ENCODE peak calls at places on chromosome 4, in seven cellular contexts. B is progenitor cell of endocrine pancreas; D is H1; R is Calu3; E is fibroblast of mammary gland; P is CD4-positive, alpha-beta T cell; T is fibroblast of lung. C is an unnamed sample.

GRCh38 chr4:55854132-55854531 is 684 bp downstream of the EXOC1 start:
- DNase-seq in T (no peak), E (no peak), D (no peak), B (no peak), P (no peak), R (no peak), C (no peak)

GRCh38 chr4:74675673-74676279 is 118.5 kb downstream of the BTC start:
- DNase-seq in R (peak), P (no peak), T (peak), D (no peak), E (peak), B (peak), C (no peak)

GRCh38 chr4:42327323-42327722 is 70.0 kb upstream of the SHISA3 start:
- DNase-seq in T (no peak), E (no peak), D (no peak), B (no peak), P (no peak), R (no peak), C (no peak)

GRCh38 chr4:1417522-1418390 is 11.5 kb upstream of the NKX1-1 start:
- DNase-seq in B (no peak), E (no peak), T (no peak), R (no peak), P (no peak), D (peak), C (peak)

GRCh38 chr4:19358015-19358414 is 893.7 kb upstream of the SLIT2 start:
- DNase-seq in B (no peak), T (peak), R (no peak), D (no peak), P (no peak), E (peak), C (no peak)

GRCh38 chr4:39620551-39620950 is 18.1 kb downstream of the SMIM14 start:
- DNase-seq in P (no peak), T (no peak), E (peak), B (no peak), D (no peak), R (no peak), C (no peak)

GRCh38 chr4:28557755-28558154 is 1697.1 kb downstream of the STIM2 start:
- DNase-seq in R (no peak), E (peak), D (no peak), P (no peak), T (peak), B (no peak), C (no peak)

GRCh38 chr4:7412586-7412975 is 22.1 kb downstream of the PSAPL1 start:
- DNase-seq in B (no peak), R (no peak), D (peak), E (no peak), T (no peak), P (peak), C (peak)

GRCh38 chr4:41442818-41443217 is 95.1 kb upstream of the LIMCH1 start:
- DNase-seq in E (no peak), D (no peak), P (no peak), R (no peak), T (no peak), B (no peak), C (no peak)

GRCh38 chr4:89704651-89705395 is 132.1 kb downstream of the SNCA start:
- DNase-seq in R (no peak), B (no peak), D (no peak), T (no peak), E (no peak), P (no peak), C (no peak)

GRCh38 chr4:4216668-4217067 is 10.1 kb downstream of the OTOP1 start:
- DNase-seq in B (no peak), R (no peak), D (no peak), T (no peak), P (no peak), E (peak), C (no peak)

GRCh38 chr4:54837576-54838140 is 179.9 kb downstream of the KIT start:
- DNase-seq in E (peak), R (no peak), D (no peak), B (no peak), T (peak), P (no peak), C (no peak)

GRCh38 chr4:128379860-128380259 is 92.2 kb upstream of the PGRMC2 start:
- DNase-seq in P (no peak), D (peak), R (peak), E (peak), B (no peak), T (peak), C (no peak)

GRCh38 chr4:125338814-125339213 is 24.1 kb downstream of the FAT4 start:
- DNase-seq in T (no peak), P (no peak), B (no peak), D (no peak), E (no peak), R (no peak), C (no peak)

GRCh38 chr4:123976285-123976684 is 579.7 kb downstream of the SPRY1 start:
- DNase-seq in B (no peak), E (peak), T (peak), P (no peak), D (no peak), R (no peak), C (no peak)

GRCh38 chr4:113179996-113180395 is 130.5 kb downstream of the ANK2 start:
- DNase-seq in R (no peak), B (no peak), T (peak), P (no peak), E (peak), D (no peak), C (no peak)

GRCh38 chr4:8428288-8429097 is 12.0 kb downstream of the ACOX3 start:
- DNase-seq in B (peak), P (peak), E (peak), D (peak), T (peak), R (peak), C (peak)
- TF ChIP-seq CTCF in B (peak), P (no peak), E (peak), D (peak), T (peak), R (peak), C (peak)

DNA sequence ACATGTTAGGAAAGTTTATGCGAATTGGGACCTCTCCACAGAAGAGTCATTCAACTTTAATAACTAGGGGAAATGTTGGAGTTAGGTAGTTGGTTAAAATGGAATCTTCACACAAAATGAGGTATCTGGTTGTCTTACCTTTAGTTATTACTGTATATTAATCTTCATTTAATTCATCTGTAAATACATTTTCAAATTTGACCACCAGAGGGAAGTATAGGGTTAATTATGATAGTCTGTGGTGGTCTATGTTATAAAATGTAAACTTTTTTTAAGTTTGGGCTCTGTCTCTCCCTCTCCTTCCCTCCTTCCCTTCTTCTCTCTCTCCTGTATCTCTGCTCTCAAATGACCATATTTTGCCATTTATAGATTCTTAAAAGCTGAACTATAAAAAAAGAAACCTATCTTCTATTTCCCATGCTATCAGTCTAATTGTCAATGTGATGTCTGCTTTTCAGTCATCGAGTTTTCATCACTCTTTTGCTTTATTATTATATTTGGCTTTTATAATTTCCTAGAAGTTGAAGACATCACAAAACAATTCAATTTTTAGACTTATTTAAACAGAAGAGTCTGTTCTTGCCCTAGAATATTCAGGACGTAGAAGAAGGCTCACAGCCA is 49.8 kb downstream of the TMEM144 start:
- DNase-seq in T (peak), B (no peak), E (peak), P (no peak), R (no peak), D (no peak), C (no peak)
- TF ChIP-seq CTCF in T (no peak), B (peak), E (peak), P (no peak), R (no peak), D (peak), C (peak)

GRCh38 chr4:172596206-172596605 is 572.4 kb upstream of the GALNT7 start:
- DNase-seq in R (no peak), B (no peak), D (no peak), E (no peak), T (no peak), P (no peak), C (no peak)

GRCh38 chr4:172599554-172599953 is 569.1 kb upstream of the GALNT7 start:
- DNase-seq in B (no peak), P (no peak), R (no peak), E (no peak), T (no peak), D (no peak), C (no peak)

GRCh38 chr4:172601195-172601594 is 567.4 kb upstream of the GALNT7 start:
- DNase-seq in P (no peak), T (no peak), B (no peak), E (no peak), R (no peak), D (no peak), C (no peak)
- TF ChIP-seq CTCF in P (no peak), T (no peak), B (no peak), E (no peak), R (no peak), D (no peak), C (no peak)

DNA sequence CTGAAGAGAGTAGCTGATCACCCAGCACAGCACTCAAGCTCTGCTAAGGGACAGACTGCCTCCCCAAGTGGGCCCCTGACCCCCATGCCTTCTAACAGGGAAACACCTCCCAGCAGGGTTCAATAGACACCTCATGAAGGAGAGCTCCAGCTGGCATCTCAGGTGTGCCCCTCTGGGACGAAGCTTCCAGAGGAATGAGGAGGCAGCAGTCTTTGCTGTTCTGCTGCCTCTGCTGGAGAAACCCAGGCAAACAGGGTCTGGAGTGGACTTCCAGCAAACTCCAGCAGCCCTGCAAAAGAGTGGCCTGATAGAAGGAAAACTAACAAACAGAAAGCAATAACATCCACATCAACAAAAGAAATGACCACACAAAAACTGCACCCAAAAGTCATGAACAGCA is 412.8 kb downstream of the PRDM5 start:
- DNase-seq in R (no peak), P (no peak), E (no peak), B (no peak), D (no peak), T (no peak), C (no peak)
- TF ChIP-seq CTCF in R (no peak), P (no peak), E (no peak), B (no peak), D (no peak), T (no peak), C (no peak)

GRCh38 chr4:170025523-170026252 is 507 bp downstream of the MFAP3L start:
- DNase-seq in P (peak), D (peak), B (peak), R (peak), E (peak), T (peak), C (no peak)
- TF ChIP-seq CTCF in P (no peak), D (no peak), B (no peak), R (no peak), E (no peak), T (no peak), C (no peak)

GRCh38 chr4:138869165-138869564 is 146.4 kb upstream of the NOCT start:
- DNase-seq in B (no peak), E (no peak), T (peak), D (no peak), R (no peak), P (no peak), C (no peak)
- TF ChIP-seq CTCF in B (no peak), E (no peak), T (no peak), D (no peak), R (no peak), P (no peak), C (no peak)

DNA sequence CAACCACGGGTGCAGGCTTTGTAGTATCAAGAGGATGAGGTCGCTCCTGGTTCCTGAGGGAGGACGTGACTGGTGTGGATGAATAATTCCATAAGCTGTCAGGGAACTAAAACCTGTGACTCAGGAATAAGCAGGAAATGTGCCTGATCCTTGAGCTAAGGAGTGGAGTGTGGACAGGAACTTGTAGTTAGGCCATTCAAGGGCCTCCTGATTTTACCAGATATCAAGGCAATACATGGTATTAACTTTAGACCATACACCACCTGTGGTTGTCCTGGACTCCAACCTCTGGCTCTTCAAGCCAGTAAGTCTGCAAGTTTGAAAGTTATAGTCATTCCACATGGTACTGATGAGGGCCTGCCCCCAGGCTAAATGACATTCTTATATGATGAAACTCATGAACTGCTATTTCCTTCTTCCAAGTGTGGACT is 12.1 kb upstream of the ING2 start:
- DNase-seq in B (no peak), E (peak), T (no peak), P (no peak), R (no peak), D (no peak), C (no peak)
- TF ChIP-seq CTCF in B (no peak), E (no peak), T (no peak), P (no peak), R (no peak), D (no peak), C (no peak)

DNA sequence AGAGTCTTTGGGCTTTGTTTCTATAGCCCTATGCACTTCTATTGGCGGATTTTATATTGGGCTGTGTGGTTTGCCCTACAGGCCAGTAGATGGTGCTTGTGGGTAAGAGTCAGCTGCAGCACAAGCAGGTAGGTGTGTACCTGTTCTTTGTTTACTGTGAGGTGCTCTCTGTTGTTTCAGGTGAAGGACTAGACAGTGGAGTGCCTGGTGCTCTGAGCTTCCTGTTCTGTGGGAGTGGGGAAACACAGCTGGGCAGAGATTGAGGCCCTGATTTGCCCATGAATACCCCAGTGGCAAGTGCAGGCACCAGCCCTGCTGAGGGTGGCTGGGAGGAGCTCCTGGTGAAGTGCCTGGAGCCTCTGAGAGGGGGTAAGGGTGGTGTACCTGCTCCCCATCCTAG is 26.3 kb upstream of the UCP1 start:
- DNase-seq in R (peak), E (peak), P (no peak), T (peak), D (peak), B (no peak), C (no peak)
- TF ChIP-seq CTCF in R (peak), E (peak), P (no peak), T (peak), D (peak), B (peak), C (peak)

DNA sequence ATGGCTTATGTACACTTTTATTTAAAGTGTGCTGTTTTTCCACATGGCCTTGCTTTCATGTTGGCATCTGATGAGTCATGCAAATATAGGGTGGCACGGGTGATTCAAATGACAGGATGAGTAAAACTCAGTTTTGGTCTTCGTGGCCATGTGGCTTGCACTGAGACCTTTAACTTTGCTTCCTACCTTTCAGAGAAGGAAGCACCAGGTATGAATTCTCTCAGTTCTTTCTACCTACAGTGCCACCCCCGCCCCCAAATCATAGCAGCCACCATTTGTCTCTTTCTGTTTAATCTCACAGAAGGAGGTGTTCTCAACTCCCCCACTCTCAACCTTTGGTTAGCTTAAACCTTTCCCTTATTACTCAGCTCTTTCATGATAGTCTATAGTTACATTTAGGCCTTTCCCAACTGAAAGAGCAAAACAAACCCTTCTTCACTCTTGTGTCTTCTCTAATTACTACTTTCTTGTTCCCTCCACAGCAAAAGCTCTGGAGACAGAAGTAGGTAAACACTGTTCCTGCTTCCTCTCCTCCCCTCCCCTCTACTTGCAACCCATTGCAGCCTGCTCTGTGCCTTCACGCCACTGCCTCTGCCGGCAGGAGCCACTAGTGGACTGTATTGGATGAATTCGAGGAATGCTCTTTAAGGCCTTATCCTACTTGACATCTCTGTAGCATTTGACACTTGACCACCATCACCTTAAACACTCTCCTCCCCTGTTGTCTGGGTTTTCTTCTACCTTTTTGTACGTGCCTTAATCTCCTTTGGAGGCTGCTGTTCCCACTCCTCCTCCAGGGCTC is 123.7 kb downstream of the AFF1 start:
- DNase-seq in R (peak), T (no peak), E (no peak), D (no peak), B (no peak), P (no peak), C (no peak)
- TF ChIP-seq CTCF in R (no peak), T (no peak), E (no peak), D (peak), B (peak), P (no peak), C (peak)